ENCODE peak calls at places on chromosome 20, in six cellular contexts. One of them, this sample, is unnamed.

GRCh38 chr20:17619351-17620093 is 49.6 kb downstream of the DSTN start:
- DNase-seq in SK-N-SH: peak
- DNase-seq in K562: no peak
- DNase-seq in H1: no peak
- DNase-seq in HepG2: no peak
- DNase-seq in HCT116: no peak
- DNase-seq in this sample: no peak

GRCh38 chr20:10337291-10337690 is 96.7 kb downstream of the MKKS start:
- DNase-seq in SK-N-SH: no peak
- DNase-seq in HCT116: no peak
- DNase-seq in H1: no peak
- DNase-seq in K562: no peak
- DNase-seq in HepG2: no peak
- DNase-seq in this sample: no peak

GRCh38 chr20:60823001-60823649 is 428.9 kb upstream of the CDH4 start:
- DNase-seq in HCT116: no peak
- DNase-seq in K562: no peak
- DNase-seq in HepG2: no peak
- DNase-seq in SK-N-SH: no peak
- DNase-seq in H1: no peak
- DNase-seq in this sample: no peak

GRCh38 chr20:992801-993535 is 9.1 kb downstream of the RSPO4 start:
- DNase-seq in K562: no peak
- DNase-seq in SK-N-SH: no peak
- DNase-seq in HepG2: no peak
- DNase-seq in H1: no peak
- DNase-seq in HCT116: no peak
- DNase-seq in this sample: no peak

GRCh38 chr20:24614341-24614740 is 144.9 kb downstream of the SYNDIG1 start:
- DNase-seq in H1: no peak
- DNase-seq in SK-N-SH: no peak
- DNase-seq in K562: no peak
- DNase-seq in HCT116: no peak
- DNase-seq in HepG2: no peak
- DNase-seq in this sample: no peak

GRCh38 chr20:50271201-50271600 is 80.6 kb downstream of the CEBPB start:
- DNase-seq in H1: no peak
- DNase-seq in HepG2: no peak
- DNase-seq in K562: no peak
- DNase-seq in SK-N-SH: no peak
- DNase-seq in HCT116: no peak
- DNase-seq in this sample: no peak

GRCh38 chr20:38751360-38751976 is 3.2 kb downstream of the ACTR5 start:
- DNase-seq in K562: peak
- DNase-seq in HCT116: peak
- DNase-seq in H1: no peak
- DNase-seq in SK-N-SH: peak
- DNase-seq in HepG2: peak
- DNase-seq in this sample: no peak

GRCh38 chr20:7665311-7665863 is 274.9 kb downstream of the HAO1 start:
- DNase-seq in K562: no peak
- DNase-seq in SK-N-SH: no peak
- DNase-seq in HCT116: no peak
- DNase-seq in H1: no peak
- DNase-seq in HepG2: no peak
- DNase-seq in this sample: no peak

DNA sequence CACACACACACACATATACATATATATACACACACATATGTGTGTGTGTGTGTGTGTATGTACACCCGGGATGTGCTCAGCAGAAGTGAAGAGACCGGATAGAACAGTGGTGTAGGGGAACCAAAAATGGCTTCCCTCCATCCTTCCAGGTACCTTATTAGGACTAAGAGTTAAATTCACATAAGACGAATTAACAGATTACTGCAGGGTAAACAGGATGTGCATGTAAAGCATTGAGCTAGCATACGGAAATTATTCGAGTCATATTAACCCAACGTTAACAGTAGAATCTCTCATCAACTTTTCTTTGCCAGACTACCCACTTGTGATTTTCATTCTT is 658 bp downstream of the CSTF1 start:
- DNase-seq in K562: no peak
- DNase-seq in H1: no peak
- DNase-seq in HCT116: no peak
- DNase-seq in SK-N-SH: peak
- DNase-seq in HepG2: no peak
- DNase-seq in this sample: no peak
- TF ChIP-seq YY1 in K562: no peak
- TF ChIP-seq YY1 in H1: no peak
- TF ChIP-seq YY1 in HCT116: no peak
- TF ChIP-seq YY1 in SK-N-SH: no peak
- TF ChIP-seq YY1 in HepG2: no peak
- TF ChIP-seq YY1 in this sample: no peak

GRCh38 chr20:12925214-12925755 is 83.5 kb upstream of the SPTLC3 start:
- DNase-seq in HepG2: peak
- DNase-seq in HCT116: peak
- DNase-seq in H1: no peak
- DNase-seq in SK-N-SH: peak
- DNase-seq in K562: peak
- DNase-seq in this sample: peak
- TF ChIP-seq YY1 in HepG2: peak
- TF ChIP-seq YY1 in HCT116: no peak
- TF ChIP-seq YY1 in H1: peak
- TF ChIP-seq YY1 in SK-N-SH: no peak
- TF ChIP-seq YY1 in K562: no peak
- TF ChIP-seq YY1 in this sample: no peak

DNA sequence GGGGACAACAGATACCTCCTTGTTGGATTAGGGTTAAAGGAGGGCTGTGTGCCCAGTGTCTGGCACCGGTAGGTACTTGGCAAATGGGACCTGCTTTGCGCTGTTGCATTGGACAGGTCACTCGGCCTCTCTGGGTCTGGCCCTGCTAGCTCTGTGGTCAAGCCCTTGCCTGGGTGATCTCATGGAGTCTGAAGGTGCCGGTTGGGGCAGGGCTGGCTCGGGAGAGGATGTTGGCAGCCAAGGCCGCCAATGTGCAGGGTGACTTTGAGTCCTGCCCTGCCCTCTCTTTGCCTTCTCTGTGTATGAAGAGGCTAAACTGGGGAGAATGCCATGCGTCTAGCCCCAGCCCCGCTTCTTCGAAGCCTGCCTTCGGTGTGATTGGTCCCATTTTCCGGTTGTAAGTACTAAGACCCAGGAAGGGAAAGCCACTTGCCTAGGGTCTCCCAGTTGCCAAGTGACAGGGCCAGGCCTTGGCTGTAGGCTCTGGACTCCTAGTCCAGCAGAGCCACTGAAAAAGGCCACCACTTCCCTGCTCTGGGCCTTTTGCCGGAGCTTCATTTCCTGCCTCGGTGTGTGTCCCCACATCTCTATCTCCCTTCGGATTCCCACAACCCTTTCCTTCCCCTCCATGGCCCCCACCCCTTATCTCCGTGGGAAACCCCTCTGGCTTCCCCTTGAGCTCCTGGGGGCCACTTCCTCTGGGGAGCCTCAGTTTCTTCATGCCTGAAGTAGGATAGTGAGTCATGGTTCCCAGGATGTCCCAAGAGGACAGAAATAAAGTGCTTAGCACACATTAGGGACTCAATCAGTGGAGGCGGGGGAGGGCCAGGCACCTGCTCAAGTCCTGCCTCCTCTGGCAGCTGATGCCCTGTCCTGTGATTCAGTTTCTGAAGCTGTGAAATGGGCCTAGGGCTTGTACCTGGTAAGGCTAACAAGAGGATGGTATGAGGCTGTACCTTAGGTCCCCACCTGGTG is 3.9 kb downstream of the SRC start:
- DNase-seq in K562: no peak
- DNase-seq in HepG2: no peak
- DNase-seq in H1: no peak
- DNase-seq in HCT116: no peak
- DNase-seq in SK-N-SH: peak
- DNase-seq in this sample: no peak
- TF ChIP-seq YY1 in K562: no peak
- TF ChIP-seq YY1 in HepG2: no peak
- TF ChIP-seq YY1 in H1: no peak
- TF ChIP-seq YY1 in HCT116: no peak
- TF ChIP-seq YY1 in SK-N-SH: no peak
- TF ChIP-seq YY1 in this sample: no peak

DNA sequence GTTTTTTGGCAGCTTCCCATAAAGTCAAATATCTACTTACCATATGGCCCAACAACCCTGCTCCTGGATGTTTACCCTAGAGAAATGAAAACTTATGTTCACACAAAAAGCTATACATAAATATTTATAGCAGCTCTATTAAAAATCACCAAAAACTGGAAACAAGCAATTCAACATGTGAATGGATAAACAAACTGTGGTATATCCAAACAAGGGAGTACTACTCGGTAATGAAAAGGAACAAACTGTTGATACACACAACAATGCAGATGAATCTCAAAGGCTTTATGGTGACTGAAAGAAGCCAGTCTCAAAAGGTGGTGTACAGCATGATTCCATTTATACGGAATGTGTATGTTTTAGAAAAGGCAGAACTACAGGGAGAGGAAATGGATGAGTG is 48.4 kb downstream of the PREX1 start:
- DNase-seq in K562: no peak
- DNase-seq in HepG2: no peak
- DNase-seq in HCT116: no peak
- DNase-seq in H1: no peak
- DNase-seq in SK-N-SH: no peak
- DNase-seq in this sample: no peak
- TF ChIP-seq YY1 in K562: no peak
- TF ChIP-seq YY1 in HepG2: no peak
- TF ChIP-seq YY1 in HCT116: no peak
- TF ChIP-seq YY1 in H1: no peak
- TF ChIP-seq YY1 in SK-N-SH: no peak
- TF ChIP-seq YY1 in this sample: no peak

GRCh38 chr20:58710481-58711265 is 18.1 kb downstream of the NPEPL1 start:
- DNase-seq in K562: no peak
- DNase-seq in HepG2: no peak
- DNase-seq in H1: no peak
- DNase-seq in SK-N-SH: peak
- DNase-seq in HCT116: no peak
- DNase-seq in this sample: no peak
- TF ChIP-seq YY1 in K562: no peak
- TF ChIP-seq YY1 in HepG2: no peak
- TF ChIP-seq YY1 in H1: no peak
- TF ChIP-seq YY1 in SK-N-SH: no peak
- TF ChIP-seq YY1 in HCT116: no peak
- TF ChIP-seq YY1 in this sample: no peak